ENCODE peak calls at places on chromosomes 13 and 19, in four cellular contexts. O, L, Y and C are unnamed samples.

GRCh38 chr13:38530492-38530891 is 156.4 kb upstream of the FREM2 start:
- DNase-seq in O (no peak), L (no peak), Y (no peak), C (peak; percentile 1)

GRCh38 chr13:40504641-40505040 is 161.8 kb downstream of the FOXO1 start:
- DNase-seq in O (no peak), L (no peak), Y (no peak), C (no peak)

GRCh38 chr19:55340144-55340783 is 588 bp downstream of the KMT5C start:
- DNase-seq in O (no peak), L (no peak), Y (peak; percentile 38), C (no peak)

GRCh38 chr19:43527860-43528622 is 1.0 kb upstream of the ETHE1 start:
- DNase-seq in O (no peak), L (no peak), Y (peak; percentile 3), C (no peak)

GRCh38 chr19:53808710-53809125 is 15.4 kb downstream of the NLRP12 start:
- DNase-seq in O (peak; percentile 52), L (peak; percentile 68), Y (no peak), C (peak; percentile 42)

GRCh38 chr13:106318941-106319411 is 216.5 kb downstream of the EFNB2 start:
- DNase-seq in O (peak; percentile 4), L (no peak), Y (no peak), C (peak; percentile 96)

GRCh38 chr19:33883869-33884519 is 87.3 kb downstream of the KCTD15 start:
- DNase-seq in O (no peak), L (no peak), Y (no peak), C (no peak)

GRCh38 chr19:8530061-8530679 is 16.2 kb upstream of the ZNF414 start:
- DNase-seq in O (no peak), L (no peak), Y (no peak), C (no peak)

GRCh38 chr19:17183271-17183757 is 31.8 kb upstream of the USE1 start:
- DNase-seq in O (no peak), L (no peak), Y (no peak), C (no peak)

GRCh38 chr19:57406516-57407123 is 4.3 kb upstream of the ZNF17 start:
- DNase-seq in O (no peak), L (peak; percentile 65), Y (peak; percentile 64), C (peak; percentile 45)

GRCh38 chr19:42207767-42208259 is 9.7 kb downstream of the DEDD2 start:
- DNase-seq in O (peak; percentile 86), L (no peak), Y (peak; percentile 43), C (peak; percentile 89)

GRCh38 chr19:13033819-13034611 is 38.7 kb downstream of the NFIX start:
- DNase-seq in O (peak; percentile 68), L (peak; percentile 55), Y (peak; percentile 88), C (peak; percentile 45)

GRCh38 chr19:33522371-33522662 is 726 bp upstream of the PEPD start:
- DNase-seq in O (no peak), L (no peak), Y (no peak), C (no peak)

GRCh38 chr19:51441410-51442390 is 16.6 kb downstream of the SIGLEC8 start:
- DNase-seq in O (no peak), L (no peak), Y (peak; percentile 49), C (no peak)

GRCh38 chr13:30806784-30807183 is 71.4 kb downstream of the ALOX5AP start:
- DNase-seq in O (no peak), L (no peak), Y (no peak), C (peak; percentile 88)

GRCh38 chr19:19294914-19295313 is 21.8 kb upstream of the TM6SF2 start:
- DNase-seq in O (no peak), L (no peak), Y (no peak), C (no peak)

GRCh38 chr19:29712744-29713516 is 2.1 kb downstream of the C19orf12 start:
- DNase-seq in O (no peak), L (no peak), Y (no peak), C (no peak)

GRCh38 chr13:101945435-101945834 is 456.4 kb downstream of the FGF14 start:
- DNase-seq in O (no peak), L (no peak), Y (no peak), C (no peak)

GRCh38 chr19:35966771-35967170 is 28.2 kb upstream of the SDHAF1 start:
- DNase-seq in O (no peak), L (no peak), Y (no peak), C (no peak)

GRCh38 chr13:101529419-101529818 is 76.9 kb downstream of the ITGBL1 start:
- DNase-seq in O (no peak), L (no peak), Y (no peak), C (peak; percentile 90)

GRCh38 chr13:97786510-97786909 is 167.0 kb upstream of the IPO5 start:
- DNase-seq in O (no peak), L (no peak), Y (no peak), C (no peak)
- TF ChIP-seq MAZ in O (no peak), L (no peak), Y (no peak), C (no peak)

GRCh38 chr13:29459818-29460335 is 135.6 kb downstream of the SLC7A1 start:
- DNase-seq in O (no peak), L (no peak), Y (no peak), C (no peak)

GRCh38 chr13:29465741-29466293 is 129.7 kb downstream of the SLC7A1 start:
- DNase-seq in O (no peak), L (peak; percentile 35), Y (no peak), C (peak; percentile 62)

GRCh38 chr13:29458419-29458818 is 137.1 kb downstream of the SLC7A1 start:
- DNase-seq in O (no peak), L (no peak), Y (no peak), C (no peak)

GRCh38 chr13:29464105-29464679 is 131.3 kb downstream of the SLC7A1 start:
- DNase-seq in O (no peak), L (no peak), Y (no peak), C (no peak)
- TF ChIP-seq MAZ in O (no peak), L (no peak), Y (no peak), C (no peak)

GRCh38 chr19:2507109-2507508 is 31.2 kb downstream of the GADD45B start:
- DNase-seq in O (peak; percentile 52), L (peak; percentile 92), Y (no peak), C (peak; percentile 89)
- TF ChIP-seq MAZ in O (no peak), L (no peak), Y (peak; percentile 23), C (no peak)

DNA sequence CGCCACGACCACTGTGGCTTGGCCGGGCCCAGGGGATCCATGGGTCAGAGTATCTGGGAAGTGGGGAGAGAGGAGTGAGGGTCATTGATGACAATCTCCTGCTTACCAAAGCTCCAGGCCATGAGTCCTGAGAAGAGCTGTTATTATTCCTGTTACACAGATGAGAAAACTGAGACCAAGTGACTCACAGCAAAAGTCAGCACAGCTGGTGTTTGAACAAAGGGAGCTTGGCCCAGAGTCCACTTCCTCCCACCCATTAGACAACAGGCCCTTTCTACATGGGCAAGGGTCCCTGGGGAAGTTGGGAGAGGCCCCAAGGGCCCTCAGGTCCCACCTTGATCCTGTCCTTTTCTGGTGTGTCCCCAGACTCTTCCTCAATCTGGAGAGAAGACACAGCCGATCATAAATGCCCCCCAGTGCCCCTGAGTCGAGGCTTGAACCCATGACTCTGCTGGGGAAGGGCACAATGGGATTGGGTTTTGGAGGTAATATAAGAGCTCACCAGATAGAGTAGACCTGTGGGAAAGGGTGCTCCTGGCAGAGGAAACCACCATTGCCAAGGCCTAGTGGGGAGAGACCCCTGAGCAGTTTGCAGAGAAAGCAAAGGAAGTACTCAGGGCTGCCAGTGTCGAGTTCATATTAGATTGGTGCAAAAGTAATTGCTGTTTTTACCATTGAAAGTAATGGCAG is 6.8 kb downstream of the FUT6 start:
- DNase-seq in O (no peak), L (no peak), Y (no peak), C (no peak)
- TF ChIP-seq MAZ in O (no peak), L (no peak), Y (no peak), C (no peak)

GRCh38 chr13:110456550-110456949 is 105.0 kb downstream of the RAB20 start:
- DNase-seq in O (no peak), L (no peak), Y (no peak), C (no peak)
- TF ChIP-seq MAZ in O (no peak), L (no peak), Y (no peak), C (no peak)

DNA sequence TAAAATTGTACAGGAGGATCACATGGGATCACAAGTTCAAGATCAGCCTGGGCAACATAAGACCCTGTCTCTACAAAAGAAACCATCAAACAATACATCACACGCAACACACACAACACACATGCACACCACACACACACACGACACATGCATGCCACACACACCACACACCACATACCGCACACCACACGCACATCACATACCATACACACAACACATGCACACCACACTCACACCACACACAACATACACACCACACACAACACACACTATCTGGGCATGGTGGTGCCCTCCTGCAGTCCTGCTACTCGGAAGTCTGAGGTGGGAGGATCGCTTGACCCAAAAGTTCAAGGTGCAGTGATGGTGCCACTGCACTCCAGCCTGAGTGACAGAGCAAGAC is 198.3 kb downstream of the USP12 start:
- DNase-seq in O (no peak), L (no peak), Y (no peak), C (no peak)
- TF ChIP-seq MAZ in O (no peak), L (no peak), Y (no peak), C (no peak)

DNA sequence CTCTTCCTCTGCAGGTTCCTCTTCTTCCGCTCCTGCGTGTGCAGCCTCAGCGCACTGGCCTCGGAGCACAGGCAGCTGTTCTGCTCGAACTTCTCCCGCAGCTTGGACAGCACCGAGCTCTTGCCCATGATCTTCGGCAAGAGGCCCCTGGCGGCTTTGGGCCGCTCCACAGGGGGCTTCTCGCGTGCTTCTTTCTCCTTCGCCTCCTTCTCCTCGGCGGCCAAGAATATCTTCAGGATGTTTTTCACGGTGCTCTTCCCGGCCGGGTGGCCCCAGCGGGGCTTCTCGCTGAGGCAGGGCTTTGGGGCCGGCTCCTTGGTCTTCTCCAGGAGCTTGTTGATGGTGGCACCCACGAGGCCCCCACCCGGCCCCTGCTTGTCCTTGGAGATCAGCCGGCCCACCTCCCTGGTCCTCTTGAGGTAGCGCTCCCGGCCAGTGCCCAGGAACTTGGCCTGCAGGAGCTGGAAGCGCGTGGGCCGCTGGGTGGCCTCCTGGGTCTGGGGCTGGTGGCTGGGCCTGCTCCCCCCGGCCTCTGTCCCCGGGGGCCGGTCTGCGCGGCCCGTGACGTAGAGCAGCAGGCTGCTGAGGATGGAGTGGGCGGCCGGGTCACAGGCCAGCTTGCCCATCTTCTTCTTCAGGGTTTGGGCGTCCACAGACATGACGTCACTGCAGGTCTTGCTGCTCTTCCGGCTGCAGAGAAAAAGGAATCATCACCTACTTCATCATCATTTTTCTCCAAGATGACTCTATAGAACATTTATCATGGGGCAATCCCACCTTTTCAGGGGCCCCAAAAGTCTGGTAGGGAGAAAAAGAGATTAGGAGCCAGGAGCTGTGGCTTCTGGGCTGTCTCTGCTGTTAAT is 43.8 kb upstream of the GRTP1 start:
- DNase-seq in O (no peak), L (no peak), Y (no peak), C (no peak)
- TF ChIP-seq MAZ in O (no peak), L (no peak), Y (no peak), C (no peak)

GRCh38 chr13:36430247-36431203 is 1.8 kb upstream of the CCNA1 start:
- DNase-seq in O (no peak), L (no peak), Y (no peak), C (no peak)
- TF ChIP-seq MAZ in O (no peak), L (no peak), Y (no peak), C (no peak)